ENCODE peak calls at places on chromosomes 16 and 17, in seven cellular contexts. One of them, this sample, is unnamed.

GRCh38 chr16:49466529-49466831 is 92.9 kb downstream of the C16orf78 start:
- DNase-seq in neuronal stem cell: no peak
- DNase-seq in mesenchymal stem cell: no peak
- DNase-seq in H9: peak
- DNase-seq in trophoblast cell: no peak
- DNase-seq in IMR-90: no peak
- DNase-seq in H1: peak
- DNase-seq in this sample: no peak

GRCh38 chr17:16255481-16255901 is 38.5 kb downstream of the PIGL start:
- DNase-seq in neuronal stem cell: peak
- DNase-seq in H1: no peak
- DNase-seq in mesenchymal stem cell: no peak
- DNase-seq in H9: peak
- DNase-seq in trophoblast cell: no peak
- DNase-seq in IMR-90: peak
- DNase-seq in this sample: peak

GRCh38 chr16:66414891-66415290 is 12.2 kb upstream of the BEAN1 start:
- DNase-seq in trophoblast cell: peak
- DNase-seq in H1: no peak
- DNase-seq in H9: no peak
- DNase-seq in mesenchymal stem cell: no peak
- DNase-seq in neuronal stem cell: no peak
- DNase-seq in IMR-90: peak
- DNase-seq in this sample: no peak

GRCh38 chr17:9529033-9529748 is 46.4 kb downstream of the STX8 start:
- DNase-seq in IMR-90: peak
- DNase-seq in neuronal stem cell: no peak
- DNase-seq in H1: no peak
- DNase-seq in H9: no peak
- DNase-seq in mesenchymal stem cell: peak
- DNase-seq in trophoblast cell: no peak
- DNase-seq in this sample: peak

GRCh38 chr17:15343749-15344148 is 2.4 kb upstream of the TEKT3 start:
- DNase-seq in H1: no peak
- DNase-seq in trophoblast cell: peak
- DNase-seq in neuronal stem cell: no peak
- DNase-seq in mesenchymal stem cell: peak
- DNase-seq in H9: no peak
- DNase-seq in IMR-90: peak
- DNase-seq in this sample: peak

GRCh38 chr17:65933290-65933689 is 258.6 kb downstream of the CEP112 start:
- DNase-seq in trophoblast cell: no peak
- DNase-seq in IMR-90: no peak
- DNase-seq in H1: no peak
- DNase-seq in mesenchymal stem cell: no peak
- DNase-seq in H9: no peak
- DNase-seq in neuronal stem cell: no peak
- DNase-seq in this sample: no peak

GRCh38 chr16:48421741-48422140 is 36.5 kb upstream of the SIAH1 start:
- DNase-seq in H9: no peak
- DNase-seq in IMR-90: peak
- DNase-seq in H1: no peak
- DNase-seq in mesenchymal stem cell: peak
- DNase-seq in trophoblast cell: no peak
- DNase-seq in neuronal stem cell: no peak
- DNase-seq in this sample: no peak

GRCh38 chr17:62750502-62751349 is 57.4 kb downstream of the MARCHF10 start:
- DNase-seq in mesenchymal stem cell: no peak
- DNase-seq in H9: peak
- DNase-seq in H1: peak
- DNase-seq in trophoblast cell: no peak
- DNase-seq in neuronal stem cell: no peak
- DNase-seq in IMR-90: peak
- DNase-seq in this sample: peak

GRCh38 chr17:68955181-68955841 is at the start of gene ABCA8:
- DNase-seq in IMR-90: peak
- DNase-seq in mesenchymal stem cell: peak
- DNase-seq in H9: no peak
- DNase-seq in trophoblast cell: no peak
- DNase-seq in H1: no peak
- DNase-seq in neuronal stem cell: no peak
- DNase-seq in this sample: no peak

GRCh38 chr17:59506907-59507726 is 58.3 kb upstream of the DHX40 start:
- DNase-seq in H9: no peak
- DNase-seq in mesenchymal stem cell: peak
- DNase-seq in trophoblast cell: peak
- DNase-seq in IMR-90: peak
- DNase-seq in H1: no peak
- DNase-seq in neuronal stem cell: no peak
- DNase-seq in this sample: no peak

GRCh38 chr17:64694207-64694606 is 32.1 kb upstream of the SMURF2 start:
- DNase-seq in neuronal stem cell: no peak
- DNase-seq in trophoblast cell: peak
- DNase-seq in mesenchymal stem cell: peak
- DNase-seq in IMR-90: peak
- DNase-seq in H9: no peak
- DNase-seq in H1: no peak
- DNase-seq in this sample: peak

GRCh38 chr17:17750881-17751280 is 69.6 kb downstream of the RAI1 start:
- DNase-seq in H9: no peak
- DNase-seq in trophoblast cell: no peak
- DNase-seq in IMR-90: no peak
- DNase-seq in H1: no peak
- DNase-seq in mesenchymal stem cell: no peak
- DNase-seq in neuronal stem cell: no peak
- DNase-seq in this sample: no peak

GRCh38 chr17:78571329-78571728 is 5.9 kb downstream of the DNAH17 start:
- DNase-seq in IMR-90: no peak
- DNase-seq in mesenchymal stem cell: no peak
- DNase-seq in neuronal stem cell: no peak
- DNase-seq in trophoblast cell: no peak
- DNase-seq in H9: no peak
- DNase-seq in H1: no peak
- DNase-seq in this sample: no peak

GRCh38 chr17:17073627-17074521 is 31.6 kb downstream of the MPRIP start:
- DNase-seq in H9: no peak
- DNase-seq in H1: no peak
- DNase-seq in IMR-90: peak
- DNase-seq in trophoblast cell: no peak
- DNase-seq in mesenchymal stem cell: peak
- DNase-seq in neuronal stem cell: no peak
- DNase-seq in this sample: no peak

GRCh38 chr16:10992797-10993196 is 48.4 kb downstream of the CLEC16A start:
- DNase-seq in IMR-90: peak
- DNase-seq in H1: no peak
- DNase-seq in H9: peak
- DNase-seq in trophoblast cell: no peak
- DNase-seq in mesenchymal stem cell: peak
- DNase-seq in neuronal stem cell: no peak
- DNase-seq in this sample: peak

GRCh38 chr17:42190491-42191180 is 3.7 kb downstream of the GHDC start:
- DNase-seq in mesenchymal stem cell: no peak
- DNase-seq in IMR-90: no peak
- DNase-seq in neuronal stem cell: no peak
- DNase-seq in H9: peak
- DNase-seq in H1: no peak
- DNase-seq in trophoblast cell: no peak
- DNase-seq in this sample: no peak

GRCh38 chr16:72124761-72125634 is 31.4 kb downstream of the DHX38 start:
- DNase-seq in neuronal stem cell: peak
- DNase-seq in IMR-90: peak
- DNase-seq in H9: peak
- DNase-seq in H1: peak
- DNase-seq in trophoblast cell: peak
- DNase-seq in mesenchymal stem cell: peak
- DNase-seq in this sample: peak

GRCh38 chr17:66542967-66543525 is 240.6 kb downstream of the PRKCA start:
- DNase-seq in trophoblast cell: no peak
- DNase-seq in H9: no peak
- DNase-seq in IMR-90: peak
- DNase-seq in H1: no peak
- DNase-seq in neuronal stem cell: no peak
- DNase-seq in mesenchymal stem cell: peak
- DNase-seq in this sample: no peak

GRCh38 chr16:31093132-31093703 is 1.4 kb downstream of the VKORC1 start:
- DNase-seq in IMR-90: peak
- DNase-seq in trophoblast cell: peak
- DNase-seq in neuronal stem cell: peak
- DNase-seq in H9: peak
- DNase-seq in mesenchymal stem cell: no peak
- DNase-seq in H1: peak
- DNase-seq in this sample: peak

GRCh38 chr16:88343276-88343791 is 39.4 kb upstream of the ZNF469 start:
- DNase-seq in H1: no peak
- DNase-seq in mesenchymal stem cell: no peak
- DNase-seq in H9: no peak
- DNase-seq in IMR-90: no peak
- DNase-seq in neuronal stem cell: no peak
- DNase-seq in trophoblast cell: no peak
- DNase-seq in this sample: no peak

GRCh38 chr17:16354585-16354984 is 1.3 kb upstream of the CENPV start:
- DNase-seq in H1: no peak
- DNase-seq in neuronal stem cell: no peak
- DNase-seq in trophoblast cell: no peak
- DNase-seq in H9: peak
- DNase-seq in mesenchymal stem cell: no peak
- DNase-seq in IMR-90: no peak
- DNase-seq in this sample: no peak

GRCh38 chr17:27846042-27846655 is 45.8 kb upstream of the NOS2 start:
- DNase-seq in H1: no peak
- DNase-seq in IMR-90: no peak
- DNase-seq in trophoblast cell: no peak
- DNase-seq in H9: no peak
- DNase-seq in mesenchymal stem cell: no peak
- DNase-seq in neuronal stem cell: no peak
- DNase-seq in this sample: no peak

GRCh38 chr17:38349097-38349904 is 2.3 kb upstream of the SOCS7 start:
- DNase-seq in H9: peak
- DNase-seq in mesenchymal stem cell: peak
- DNase-seq in IMR-90: peak
- DNase-seq in neuronal stem cell: peak
- DNase-seq in trophoblast cell: peak
- DNase-seq in H1: peak
- DNase-seq in this sample: peak

GRCh38 chr16:6574146-6574545 is 758.5 kb upstream of the RBFOX1 start:
- DNase-seq in H1: no peak
- DNase-seq in neuronal stem cell: no peak
- DNase-seq in trophoblast cell: no peak
- DNase-seq in IMR-90: no peak
- DNase-seq in H9: no peak
- DNase-seq in mesenchymal stem cell: no peak
- DNase-seq in this sample: no peak

GRCh38 chr16:85662036-85662812 is 26.5 kb downstream of the GINS2 start:
- DNase-seq in H9: no peak
- DNase-seq in mesenchymal stem cell: no peak
- DNase-seq in H1: no peak
- DNase-seq in neuronal stem cell: peak
- DNase-seq in trophoblast cell: no peak
- DNase-seq in IMR-90: no peak
- DNase-seq in this sample: peak

GRCh38 chr16:6076631-6077030 is 979.0 kb upstream of the EEF2KMT start:
- DNase-seq in mesenchymal stem cell: no peak
- DNase-seq in neuronal stem cell: no peak
- DNase-seq in trophoblast cell: no peak
- DNase-seq in H1: no peak
- DNase-seq in IMR-90: no peak
- DNase-seq in H9: no peak
- DNase-seq in this sample: no peak

GRCh38 chr17:77745702-77746101 is 212.8 kb upstream of the TNRC6C start:
- DNase-seq in H9: no peak
- DNase-seq in neuronal stem cell: no peak
- DNase-seq in mesenchymal stem cell: no peak
- DNase-seq in trophoblast cell: no peak
- DNase-seq in IMR-90: no peak
- DNase-seq in H1: no peak
- DNase-seq in this sample: no peak

GRCh38 chr17:73875346-73875745 is 231.1 kb upstream of the SDK2 start:
- DNase-seq in neuronal stem cell: no peak
- DNase-seq in H1: no peak
- DNase-seq in H9: no peak
- DNase-seq in trophoblast cell: no peak
- DNase-seq in IMR-90: no peak
- DNase-seq in mesenchymal stem cell: no peak
- DNase-seq in this sample: no peak
- H4K8ac ChIP-seq in neuronal stem cell: no peak
- H4K8ac ChIP-seq in H1: no peak
- H4K8ac ChIP-seq in H9: no peak
- H4K8ac ChIP-seq in trophoblast cell: no peak
- H4K8ac ChIP-seq in IMR-90: no peak
- H4K8ac ChIP-seq in mesenchymal stem cell: no peak
- H4K8ac ChIP-seq in this sample: no peak

GRCh38 chr16:3161235-3162018 is 26.6 kb upstream of the OR1F1 start:
- DNase-seq in IMR-90: no peak
- DNase-seq in neuronal stem cell: no peak
- DNase-seq in trophoblast cell: peak
- DNase-seq in H9: no peak
- DNase-seq in H1: no peak
- DNase-seq in mesenchymal stem cell: no peak
- DNase-seq in this sample: no peak
- H3K4ac ChIP-seq in IMR-90: no peak
- H3K4ac ChIP-seq in neuronal stem cell: no peak
- H3K4ac ChIP-seq in trophoblast cell: no peak
- H3K4ac ChIP-seq in H9: no peak
- H3K4ac ChIP-seq in H1: no peak
- H3K4ac ChIP-seq in mesenchymal stem cell: no peak
- H3K4ac ChIP-seq in this sample: no peak

DNA sequence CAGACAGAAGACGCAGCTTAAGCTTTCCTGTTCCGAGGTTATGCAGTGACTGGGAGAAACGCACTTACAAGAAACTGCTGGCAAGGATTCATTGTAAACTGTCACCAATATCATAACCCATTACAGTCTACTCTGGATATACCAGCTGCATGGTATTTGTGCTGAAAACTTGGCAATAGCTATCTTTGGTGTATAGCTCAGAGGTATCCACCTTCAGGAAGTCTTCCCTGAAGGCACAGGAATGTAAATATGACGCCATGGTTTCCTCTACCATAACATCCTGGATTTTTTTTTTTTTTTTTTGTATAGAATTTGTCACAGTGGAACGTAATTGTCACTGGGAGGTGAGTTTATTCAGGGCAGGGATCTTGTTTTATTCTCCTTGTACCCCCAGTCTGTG is 406.2 kb downstream of the GRIN2A start:
- DNase-seq in IMR-90: no peak
- DNase-seq in H1: no peak
- DNase-seq in neuronal stem cell: no peak
- DNase-seq in H9: no peak
- DNase-seq in trophoblast cell: no peak
- DNase-seq in mesenchymal stem cell: no peak
- DNase-seq in this sample: no peak
- H4K8ac ChIP-seq in IMR-90: no peak
- H4K8ac ChIP-seq in H1: no peak
- H4K8ac ChIP-seq in neuronal stem cell: no peak
- H4K8ac ChIP-seq in H9: no peak
- H4K8ac ChIP-seq in trophoblast cell: no peak
- H4K8ac ChIP-seq in mesenchymal stem cell: no peak
- H4K8ac ChIP-seq in this sample: no peak

DNA sequence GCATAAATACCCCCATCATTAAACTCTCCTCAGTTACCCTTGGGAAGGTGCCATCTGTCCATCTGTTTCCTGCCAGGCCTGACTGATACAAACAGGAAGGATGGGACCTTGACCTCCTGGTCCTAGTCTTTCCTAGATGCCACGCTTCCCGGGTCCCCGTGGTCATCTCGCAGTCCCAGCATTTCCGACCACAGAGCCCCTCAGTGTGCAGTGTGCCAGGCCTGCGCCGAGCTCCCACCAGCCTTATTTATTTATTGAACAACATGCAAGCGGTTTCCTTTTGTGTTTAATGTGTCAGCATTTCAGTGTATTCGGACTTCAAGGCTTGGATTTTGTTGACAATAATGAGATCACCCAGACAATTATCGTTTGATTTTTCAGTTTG is 45.6 kb upstream of the NKD1 start:
- DNase-seq in H9: no peak
- DNase-seq in mesenchymal stem cell: no peak
- DNase-seq in neuronal stem cell: no peak
- DNase-seq in IMR-90: no peak
- DNase-seq in trophoblast cell: no peak
- DNase-seq in H1: no peak
- DNase-seq in this sample: no peak
- H3K4ac ChIP-seq in H9: no peak
- H3K4ac ChIP-seq in mesenchymal stem cell: no peak
- H3K4ac ChIP-seq in neuronal stem cell: no peak
- H3K4ac ChIP-seq in IMR-90: no peak
- H3K4ac ChIP-seq in trophoblast cell: no peak
- H3K4ac ChIP-seq in H1: no peak
- H3K4ac ChIP-seq in this sample: no peak